ENCODE peak calls at places on chromosomes 3 and 15, in four cellular contexts. F is retina; A is frontal cortex; X is activated CD4-positive, alpha-beta T cell treated with anti-CD3 and anti-CD28 coated beads, Interleukin-2, amount 50 U/mL, for 1 hour. R is an unnamed sample.

GRCh38 chr15:38528279-38528678 is 36.3 kb downstream of the RASGRP1 start:
- DNase-seq in F (no peak), A (no peak), X (no peak), R (no peak)

GRCh38 chr3:17023006-17023664 is 138.4 kb downstream of the PLCL2 start:
- DNase-seq in F (no peak), A (no peak), X (peak), R (no peak)

GRCh38 chr3:66338927-66339326 is 118.1 kb downstream of the SLC25A26 start:
- DNase-seq in F (no peak), A (no peak), X (no peak), R (no peak)

GRCh38 chr3:167116120-167116922 is 263.8 kb downstream of the ZBBX start:
- DNase-seq in F (no peak), A (no peak), X (no peak), R (no peak)

GRCh38 chr15:78629031-78629715 is 8.4 kb upstream of the CHRNA3 start:
- DNase-seq in F (no peak), A (no peak), X (no peak), R (no peak)

GRCh38 chr3:125165189-125165947 is 47.2 kb downstream of the SLC12A8 start:
- DNase-seq in F (no peak), A (no peak), X (no peak), R (peak)

GRCh38 chr3:25906132-25906906 is 116.4 kb downstream of the OXSM start:
- DNase-seq in F (no peak), A (no peak), X (no peak), R (no peak)

GRCh38 chr3:157429703-157430102 is 6.9 kb upstream of the PTX3 start:
- DNase-seq in F (no peak), A (no peak), X (no peak), R (no peak)

GRCh38 chr15:26771168-26771916 is 1.5 kb downstream of the GABRB3 start:
- DNase-seq in F (no peak), A (peak), X (no peak), R (peak)

GRCh38 chr3:66722675-66723074 is 221.9 kb upstream of the LRIG1 start:
- DNase-seq in F (no peak), A (no peak), X (no peak), R (no peak)

GRCh38 chr3:71356272-71356671 is 227.3 kb downstream of the FOXP1 start:
- DNase-seq in F (no peak), A (no peak), X (no peak), R (no peak)

GRCh38 chr3:191328383-191328962 is 721 bp upstream of the CCDC50 start:
- DNase-seq in F (no peak), A (no peak), X (no peak), R (peak)

GRCh38 chr3:129940086-129940485 is 34.4 kb upstream of the TRH start:
- DNase-seq in F (no peak), A (no peak), X (no peak), R (no peak)

GRCh38 chr3:51982352-51982837 is 940 bp upstream of the ACY1 start:
- DNase-seq in F (no peak), A (no peak), X (peak), R (peak)